ENCODE peak calls at places on chromosomes 12 and 14, in nine cellular contexts. F is left ventricle myocardium inferior; Y is HCT116; T is Panc1; V is SJCRH30; E is neural progenitor cell; Q is effector memory CD4-positive, alpha-beta T cell; K is uterus; L is heart right ventricle. S is an unnamed sample.
A peak's percentile ranks its signal among the peaks of the same experiment; 100 is the strongest.

GRCh38 chr14:36660736-36661505 is 739 bp upstream of the PAX9 start:
- DNase-seq in F (no peak), Q (no peak), Y (no peak), K (no peak), E (no peak), V (no peak), T (no peak), L (no peak), S (peak; percentile 28)

GRCh38 chr12:130920711-130921381 is 32.9 kb upstream of the ADGRD1 start:
- DNase-seq in K (peak; percentile 80), F (peak; percentile 72), Q (no peak), E (no peak), Y (no peak), V (no peak), T (no peak), L (peak; percentile 62), S (peak; percentile 91)

GRCh38 chr14:21860172-21860571 is 186.6 kb upstream of the OR4E1 start:
- DNase-seq in L (no peak), Q (no peak), V (peak; percentile 11), K (no peak), Y (peak; percentile 22), F (no peak), E (peak; percentile 56), T (no peak), S (no peak)

GRCh38 chr12:14384783-14385638 is 19.5 kb downstream of the ATF7IP start:
- DNase-seq in Q (peak; percentile 38), T (peak; percentile 84), L (no peak), K (peak; percentile 57), V (peak; percentile 91), F (no peak), E (peak; percentile 90), Y (peak; percentile 93), S (no peak)

GRCh38 chr14:29925106-29925722 is 2.4 kb downstream of the PRKD1 start:
- DNase-seq in Q (no peak), V (no peak), E (peak; percentile 26), T (no peak), K (no peak), L (no peak), Y (no peak), F (no peak), S (no peak)

GRCh38 chr12:113347892-113348291 is 10.5 kb upstream of the PLBD2 start:
- DNase-seq in K (no peak), Y (no peak), T (no peak), L (no peak), E (no peak), V (peak; percentile 35), F (no peak), Q (no peak), S (no peak)

GRCh38 chr12:47082963-47083621 is 3.3 kb upstream of the AMIGO2 start:
- DNase-seq in Y (no peak), E (no peak), Q (no peak), K (no peak), F (no peak), V (no peak), L (no peak), T (peak; percentile 96), S (no peak)

GRCh38 chr12:6613015-6613775 is 6.0 kb upstream of the CHD4 start:
- DNase-seq in Y (peak; percentile 45), F (peak; percentile 74), Q (peak; percentile 11), T (no peak), V (peak; percentile 94), K (peak; percentile 89), L (peak; percentile 74), E (peak; percentile 77), S (peak; percentile 94)

DNA sequence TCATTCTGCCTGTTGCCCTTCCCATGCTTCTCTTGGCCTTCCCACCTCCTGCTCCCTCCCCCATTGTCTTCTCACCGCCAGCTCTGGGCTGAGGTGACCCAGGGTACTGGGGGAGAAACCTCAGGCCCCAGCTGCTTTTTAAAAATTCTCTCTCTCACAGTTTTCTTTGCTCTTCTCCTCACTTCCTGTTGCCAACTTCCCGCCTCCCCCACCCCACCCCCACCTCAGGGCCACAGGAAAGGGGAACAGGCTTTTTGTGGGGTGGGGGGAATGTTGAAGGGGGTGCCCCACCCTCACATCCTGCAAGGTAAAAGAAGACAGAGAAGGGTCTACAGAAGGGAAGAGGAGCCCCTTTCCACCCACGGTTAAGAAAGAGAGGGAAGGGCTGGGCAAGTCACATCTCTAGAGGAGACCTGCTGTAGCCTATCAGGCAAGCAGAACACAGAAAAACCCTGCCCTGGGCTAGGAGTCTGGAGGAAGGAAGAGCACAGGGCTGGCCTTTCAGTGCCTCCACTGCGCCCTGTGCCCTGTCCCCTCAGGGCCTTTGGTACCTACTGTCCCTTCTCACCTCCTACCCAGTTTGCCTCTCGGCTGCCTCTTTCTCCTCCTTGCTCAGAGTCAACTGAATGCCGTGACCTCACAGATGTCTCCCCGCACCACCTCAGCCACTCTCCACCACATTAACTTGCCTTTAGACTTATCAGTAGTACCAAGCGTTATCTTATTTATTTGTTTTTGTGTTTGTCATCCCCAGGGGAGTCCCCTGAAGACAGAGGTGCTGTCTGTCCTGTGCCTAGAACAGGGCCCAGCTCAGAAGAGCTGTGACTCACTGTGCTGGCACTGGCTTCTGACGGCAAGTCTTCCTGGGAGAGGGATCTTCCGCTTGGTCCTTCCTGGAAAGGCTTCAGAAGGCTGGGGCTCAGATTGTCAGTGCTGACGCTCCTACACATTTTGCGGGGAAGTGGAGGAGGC is 1.7 kb downstream of the ARHGAP9 start:
- DNase-seq in F (no peak), Y (no peak), L (no peak), Q (peak; percentile 59), K (no peak), E (no peak), V (peak; percentile 66), T (no peak), S (peak; percentile 51)
- H3K27me3 ChIP-seq in F (peaks cover 99% of the 10 kb centered on the region), Y (peaks cover 19% of the 10 kb centered on the region), L (peaks cover 49% of the 10 kb centered on the region), Q (no peaks in the 10 kb centered on the region), K (peaks cover 8% of the 10 kb centered on the region), E (peaks cover 93% of the 10 kb centered on the region), V (no peaks in the 10 kb centered on the region), T (peaks cover 2% of the 10 kb centered on the region), S (no peaks in the 10 kb centered on the region)

DNA sequence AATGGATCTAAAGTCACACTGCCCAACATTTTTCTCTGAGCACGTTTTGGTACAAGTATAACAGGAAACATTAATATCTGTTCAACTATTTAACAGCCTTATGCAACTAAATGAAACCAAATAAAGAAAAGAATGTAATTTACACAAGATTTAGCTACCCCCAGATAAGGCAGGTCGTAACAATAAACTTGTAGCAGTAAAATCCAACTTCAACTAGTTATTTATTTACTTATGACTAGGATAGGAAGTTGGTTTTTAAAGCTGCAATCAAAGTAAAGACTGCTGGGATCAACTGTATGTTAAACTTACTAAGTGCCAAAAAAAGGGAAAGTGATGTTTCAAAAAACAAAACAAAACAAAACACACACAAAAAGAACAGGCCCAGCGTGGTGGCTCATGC is 30.9 kb downstream of the FERMT2 start:
- DNase-seq in E (no peak), T (no peak), F (no peak), K (no peak), Q (no peak), Y (no peak), L (no peak), V (no peak), S (no peak)
- H3K4me1 ChIP-seq in E (peaks cover 13% of the 10 kb centered on the region), T (peaks cover 23% of the 10 kb centered on the region), F (peaks cover 78% of the 10 kb centered on the region), K (peaks cover 20% of the 10 kb centered on the region), Q (peaks cover 19% of the 10 kb centered on the region), Y (peaks cover 27% of the 10 kb centered on the region), L (peaks cover 85% of the 10 kb centered on the region), V (peaks cover 19% of the 10 kb centered on the region), S (peaks cover 10% of the 10 kb centered on the region)

GRCh38 chr14:68141531-68142088 is 322.0 kb downstream of the RAD51B start:
- DNase-seq in V (no peak), Y (peak; percentile 60), Q (no peak), E (no peak), L (no peak), F (no peak), K (no peak), T (no peak), S (no peak)

GRCh38 chr14:68145036-68145435 is 325.5 kb downstream of the RAD51B start:
- DNase-seq in T (no peak), Y (no peak), Q (no peak), L (no peak), E (no peak), F (no peak), K (no peak), V (no peak), S (no peak)

GRCh38 chr14:68144051-68144681 is 324.6 kb downstream of the RAD51B start:
- DNase-seq in E (no peak), L (no peak), V (peak; percentile 53), F (no peak), Y (no peak), Q (no peak), K (peak; percentile 88), T (no peak), S (no peak)

GRCh38 chr14:68145539-68145938 is 326.0 kb downstream of the RAD51B start:
- DNase-seq in T (no peak), K (no peak), Q (no peak), Y (no peak), L (no peak), F (no peak), V (no peak), E (no peak), S (no peak)

GRCh38 chr14:68143341-68143807 is 323.8 kb downstream of the RAD51B start:
- DNase-seq in V (peak; percentile 86), E (no peak), F (peak; percentile 80), K (peak; percentile 89), Y (no peak), L (peak; percentile 67), T (no peak), Q (no peak), S (peak; percentile 91)
- H3K27ac ChIP-seq in V (peak overlapping the region; percentile 82), E (no peak overlapping the region), F (peak overlapping the region; percentile 89), K (peak overlapping the region; percentile 96), Y (peak overlapping the region; percentile 99), L (peak overlapping the region; percentile 70), T (peak overlapping the region; percentile 85), Q (no peak overlapping the region), S (peak overlapping the region; percentile 95)

GRCh38 chr12:53698948-53699672 is 23.2 kb upstream of the ATP5MC2 start:
- DNase-seq in Y (no peak), L (no peak), F (no peak), K (no peak), E (no peak), T (no peak), Q (no peak), V (no peak), S (no peak)

GRCh38 chr12:53694746-53695145 is 18.9 kb upstream of the ATP5MC2 start:
- DNase-seq in F (no peak), K (no peak), L (no peak), Y (no peak), V (no peak), E (peak; percentile 38), T (no peak), Q (no peak), S (no peak)

GRCh38 chr12:53695148-53696138 is 19.6 kb upstream of the ATP5MC2 start:
- DNase-seq in V (no peak), Q (peak; percentile 26), K (no peak), Y (peak; percentile 36), T (no peak), F (no peak), E (peak; percentile 82), L (peak; percentile 37), S (peak; percentile 75)

GRCh38 chr12:53696285-53696654 is 20.4 kb upstream of the ATP5MC2 start:
- DNase-seq in F (no peak), Y (peak; percentile 95), E (peak; percentile 94), V (peak; percentile 28), T (no peak), K (peak; percentile 57), Q (no peak), L (no peak), S (no peak)

DNA sequence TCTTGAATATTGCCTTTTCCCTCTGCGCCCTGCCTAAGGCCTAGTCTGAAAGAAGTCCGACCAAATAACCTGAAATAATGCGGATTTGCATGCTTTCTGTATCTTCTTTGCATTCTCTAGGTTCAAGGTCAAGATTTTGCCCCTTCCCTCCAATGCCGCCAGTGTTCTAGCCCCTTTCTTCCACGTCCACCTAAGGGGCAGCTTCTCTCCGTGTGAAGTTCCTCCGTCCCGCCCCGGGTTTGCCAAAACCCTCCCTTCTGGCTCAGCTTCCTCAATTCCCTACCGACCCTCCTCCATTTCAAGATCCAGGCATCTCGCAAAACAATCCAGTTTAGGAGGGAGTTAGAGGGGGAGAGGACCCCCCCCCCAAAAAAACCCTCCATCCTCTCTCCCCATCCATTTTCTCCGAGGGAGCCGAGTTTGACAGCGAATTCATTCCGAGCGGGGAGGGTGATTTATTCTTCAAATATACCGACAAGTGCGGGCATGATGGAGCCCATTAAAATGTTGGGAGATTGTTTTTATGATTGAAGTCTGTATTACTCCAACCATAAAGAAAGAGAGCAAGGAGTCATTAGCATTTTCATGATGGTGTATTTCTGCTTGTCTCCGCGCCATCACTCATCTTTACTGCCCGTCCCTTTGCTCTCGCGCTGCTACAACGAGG is 20.9 kb upstream of the ATP5MC2 start:
- DNase-seq in T (no peak), Q (no peak), E (no peak), F (no peak), L (no peak), K (no peak), V (no peak), Y (no peak), S (no peak)
- H3K27me3 ChIP-seq in T (peaks cover 10% of the 10 kb centered on the region), Q (peaks cover 49% of the 10 kb centered on the region), E (peaks cover 98% of the 10 kb centered on the region), F (peaks cover 88% of the 10 kb centered on the region), L (peaks cover 78% of the 10 kb centered on the region), K (no peaks in the 10 kb centered on the region), V (no peaks in the 10 kb centered on the region), Y (peaks cover 8% of the 10 kb centered on the region), S (no peaks in the 10 kb centered on the region)